ENCODE peak calls at places on chromosomes 6 and 20, in nine cellular contexts. N is neural crest cell; F is SW 1271; Y is CD8-positive, alpha-beta T cell; J is activated T-helper 1 cell treated with Interleukin-2 at 50 U/mL for 16 hours; G is BE2C; L is A549; M is cardiac muscle cell; W is nucleus accumbens. E is an unnamed sample.

GRCh38 chr20:18585134-18585533 is 2.7 kb upstream of the DTD1 start:
- DNase-seq in N (no peak), F (no peak), Y (no peak), J (no peak), G (no peak), L (peak; percentile 80), M (peak; percentile 65), W (no peak), E (no peak)

GRCh38 chr6:55545791-55546190 is 33.2 kb downstream of the HMGCLL1 start:
- DNase-seq in N (no peak), F (no peak), Y (no peak), J (no peak), G (no peak), L (no peak), M (no peak), W (no peak), E (no peak)

GRCh38 chr6:132813173-132813856 is 1.1 kb upstream of the RPS12 start:
- DNase-seq in N (no peak), F (peak; percentile 71), Y (no peak), J (no peak), G (no peak), L (peak; percentile 33), M (peak; percentile 49), W (no peak), E (no peak)

GRCh38 chr6:143507358-143508145 is 4.0 kb downstream of the FUCA2 start:
- DNase-seq in N (no peak), F (no peak), Y (no peak), J (no peak), G (no peak), L (no peak), M (no peak), W (no peak), E (no peak)

GRCh38 chr6:153947817-153948447 is 91.1 kb upstream of the OPRM1 start:
- DNase-seq in N (peak; percentile 46), F (peak; percentile 25), Y (no peak), J (no peak), G (peak; percentile 25), L (peak; percentile 12), M (peak; percentile 49), W (no peak), E (no peak)

GRCh38 chr6:134757911-134758361 is 192.0 kb downstream of the ALDH8A1 start:
- DNase-seq in N (no peak), F (no peak), Y (no peak), J (no peak), G (no peak), L (no peak), M (peak; percentile 18), W (no peak), E (no peak)

GRCh38 chr6:47414517-47415167 is 62.9 kb upstream of the CD2AP start:
- DNase-seq in N (no peak), F (peak; percentile 22), Y (no peak), J (no peak), G (no peak), L (peak; percentile 63), M (peak; percentile 49), W (no peak), E (no peak)

GRCh38 chr6:149761438-149761837 is 11.9 kb downstream of the PCMT1 start:
- DNase-seq in N (no peak), F (no peak), Y (no peak), J (no peak), G (no peak), L (no peak), M (no peak), W (no peak), E (no peak)

GRCh38 chr20:8661229-8662023 is 407.5 kb upstream of the PLCB4 start:
- DNase-seq in N (no peak), F (no peak), Y (no peak), J (no peak), G (no peak), L (no peak), M (no peak), W (no peak), E (no peak)

GRCh38 chr6:103707596-103708325 is 1152.0 kb downstream of the HACE1 start:
- DNase-seq in N (no peak), F (no peak), Y (no peak), J (no peak), G (no peak), L (no peak), M (no peak), W (no peak), E (no peak)

GRCh38 chr20:57180954-57181353 is 85.5 kb downstream of the BMP7 start:
- DNase-seq in N (peak; percentile 16), F (no peak), Y (no peak), J (no peak), G (no peak), L (peak; percentile 6), M (no peak), W (no peak), E (no peak)

GRCh38 chr20:62172666-62173065 is 10.2 kb upstream of the MTG2 start:
- DNase-seq in N (no peak), F (no peak), Y (no peak), J (no peak), G (no peak), L (no peak), M (no peak), W (no peak), E (no peak)

GRCh38 chr6:118650500-118651281 is 700 bp downstream of the CEP85L start:
- DNase-seq in N (peak; percentile 37), F (peak; percentile 17), Y (no peak), J (peak; percentile 15), G (peak; percentile 71), L (peak; percentile 35), M (peak; percentile 55), W (peak; percentile 33), E (peak; percentile 20)

GRCh38 chr20:24981750-24982149 is 10.8 kb downstream of the APMAP start:
- DNase-seq in N (no peak), F (no peak), Y (no peak), J (no peak), G (no peak), L (no peak), M (no peak), W (no peak), E (no peak)

GRCh38 chr6:154111025-154111424 is 72.0 kb downstream of the OPRM1 start:
- DNase-seq in N (no peak), F (no peak), Y (no peak), J (no peak), G (no peak), L (no peak), M (no peak), W (no peak), E (no peak)

GRCh38 chr6:48486876-48487275 is 375.9 kb upstream of the PTCHD4 start:
- DNase-seq in N (no peak), F (no peak), Y (no peak), J (no peak), G (no peak), L (no peak), M (no peak), W (no peak), E (no peak)

E was measured in T-helper 22 cell.